ENCODE peak calls at places on chromosomes 3 and 15, in seven cellular contexts. R is AG04449, C is dorsolateral prefrontal cortex, Y is small intestine, M is choroid plexus epithelial cell, Q is uterus, E is A549. K is an unnamed sample.

GRCh38 chr3:194867270-194867983 is 181.7 kb downstream of the FAM43A start:
- DNase-seq in R (no peak), C (no peak), Y (peak), M (peak), Q (no peak), E (peak), K (no peak)

GRCh38 chr3:129442486-129442885 is 2.5 kb downstream of the IFT122 start:
- DNase-seq in R (no peak), C (no peak), Y (no peak), M (no peak), Q (no peak), E (no peak), K (no peak)

GRCh38 chr3:134228035-134228434 is 22.6 kb downstream of the RYK start:
- DNase-seq in R (no peak), C (no peak), Y (no peak), M (no peak), Q (no peak), E (no peak), K (no peak)

GRCh38 chr15:100093211-100094126 is 248.3 kb downstream of the ADAMTS17 start:
- DNase-seq in R (no peak), C (no peak), Y (no peak), M (peak), Q (no peak), E (no peak), K (peak)

GRCh38 chr3:10349801-10350200 is 28.9 kb upstream of the SEC13 start:
- DNase-seq in R (no peak), C (no peak), Y (no peak), M (no peak), Q (no peak), E (no peak), K (no peak)

GRCh38 chr3:64048631-64049061 is 25.4 kb upstream of the PSMD6 start:
- DNase-seq in R (no peak), C (no peak), Y (no peak), M (peak), Q (no peak), E (no peak), K (peak)

GRCh38 chr3:197700095-197700494 is 36.6 kb downstream of the RUBCN start:
- DNase-seq in R (peak), C (no peak), Y (no peak), M (no peak), Q (no peak), E (no peak), K (no peak)

GRCh38 chr3:109926376-109926775 is 589.0 kb upstream of the DPPA4 start:
- DNase-seq in R (no peak), C (no peak), Y (no peak), M (no peak), Q (no peak), E (no peak), K (no peak)

GRCh38 chr15:20295238-20295811 is 246.3 kb downstream of the GOLGA6L6 start:
- DNase-seq in R (no peak), C (no peak), Y (no peak), M (no peak), Q (no peak), E (no peak), K (no peak)

GRCh38 chr3:104510091-104510860 is 856.4 kb upstream of the ALCAM start:
- DNase-seq in R (no peak), C (no peak), Y (no peak), M (no peak), Q (no peak), E (no peak), K (peak)

GRCh38 chr3:138450704-138451424 is 16.4 kb downstream of the ESYT3 start:
- DNase-seq in R (no peak), C (no peak), Y (no peak), M (no peak), Q (no peak), E (no peak), K (no peak)

GRCh38 chr3:172341482-172342059 is 106.7 kb downstream of the GHSR start:
- DNase-seq in R (no peak), C (no peak), Y (peak), M (peak), Q (no peak), E (peak), K (peak)

GRCh38 chr3:173876476-173876875 is 478.9 kb downstream of the NLGN1 start:
- DNase-seq in R (no peak), C (no peak), Y (no peak), M (peak), Q (no peak), E (no peak), K (no peak)

GRCh38 chr3:54830658-54831057 is 97.2 kb downstream of the LRTM1 start:
- DNase-seq in R (no peak), C (no peak), Y (peak), M (peak), Q (no peak), E (peak), K (peak)

GRCh38 chr3:109188726-109189125 is 52.2 kb downstream of the C3orf85 start:
- DNase-seq in R (no peak), C (no peak), Y (peak), M (no peak), Q (no peak), E (no peak), K (no peak)

GRCh38 chr15:55334371-55334770 is 15.3 kb downstream of the PIGB start:
- DNase-seq in R (no peak), C (no peak), Y (no peak), M (no peak), Q (no peak), E (no peak), K (no peak)

GRCh38 chr15:91465696-91466095 is 365.6 kb downstream of the SV2B start:
- DNase-seq in R (no peak), C (no peak), Y (peak), M (no peak), Q (no peak), E (no peak), K (peak)

GRCh38 chr3:46078712-46079400 is 51.6 kb upstream of the XCR1 start:
- DNase-seq in R (peak), C (peak), Y (peak), M (peak), Q (peak), E (peak), K (peak)

GRCh38 chr3:72818915-72819314 is 29.3 kb downstream of the SHQ1 start:
- DNase-seq in R (no peak), C (no peak), Y (peak), M (peak), Q (no peak), E (no peak), K (peak)

GRCh38 chr3:98553751-98554150 is 22.0 kb downstream of the GPR15 start:
- DNase-seq in R (no peak), C (no peak), Y (peak), M (no peak), Q (no peak), E (no peak), K (no peak)

GRCh38 chr3:134148534-134148933 is 102.1 kb downstream of the RYK start:
- DNase-seq in R (no peak), C (no peak), Y (peak), M (no peak), Q (no peak), E (no peak), K (no peak)

GRCh38 chr3:57082481-57082880 is 22.0 kb downstream of the SPATA12 start:
- DNase-seq in R (no peak), C (no peak), Y (no peak), M (no peak), Q (no peak), E (no peak), K (no peak)

GRCh38 chr15:36156855-36157521 is 422.4 kb upstream of the CDIN1 start:
- DNase-seq in R (no peak), C (no peak), Y (no peak), M (peak), Q (no peak), E (peak), K (peak)

GRCh38 chr3:10223676-10224639 is 24.3 kb upstream of the TATDN2 start:
- DNase-seq in R (no peak), C (no peak), Y (peak), M (no peak), Q (no peak), E (peak), K (no peak)

GRCh38 chr3:67901681-67902080 is 247.3 kb upstream of the SUCLG2 start:
- DNase-seq in R (no peak), C (no peak), Y (no peak), M (peak), Q (no peak), E (no peak), K (no peak)

GRCh38 chr3:56795807-56796185 is 6.0 kb downstream of the ARHGEF3 start:
- DNase-seq in R (no peak), C (no peak), Y (no peak), M (no peak), Q (no peak), E (no peak), K (no peak)

GRCh38 chr3:180295811-180296210 is 259.1 kb upstream of the PEX5L start:
- DNase-seq in R (no peak), C (no peak), Y (no peak), M (no peak), Q (no peak), E (no peak), K (peak)

GRCh38 chr3:107831590-107831989 is 259.2 kb downstream of the CD47 start:
- DNase-seq in R (no peak), C (no peak), Y (no peak), M (no peak), Q (no peak), E (no peak), K (no peak)

GRCh38 chr15:77507911-77508310 is 87.2 kb downstream of the HMG20A start:
- DNase-seq in R (no peak), C (peak), Y (peak), M (peak), Q (no peak), E (no peak), K (no peak)

GRCh38 chr3:74546426-74546825 is 68.0 kb downstream of the CNTN3 start:
- DNase-seq in R (no peak), C (no peak), Y (peak), M (peak), Q (no peak), E (no peak), K (peak)

GRCh38 chr3:193465992-193466618 is 87.6 kb upstream of the ATP13A5 start:
- DNase-seq in R (no peak), C (no peak), Y (peak), M (no peak), Q (no peak), E (no peak), K (no peak)

GRCh38 chr3:14947886-14948608 is 664 bp downstream of the NR2C2 start:
- DNase-seq in R (peak), C (peak), Y (peak), M (peak), Q (peak), E (peak), K (peak)
- H3K4me3 ChIP-seq in R (peak), C (peak), Y (peak), M (peak), Q (peak), E (peak), K (peak)

GRCh38 chr15:96346409-96346808 is 15.9 kb downstream of the NR2F2 start:
- DNase-seq in R (no peak), C (no peak), Y (no peak), M (peak), Q (no peak), E (no peak), K (peak)
- H3K4me3 ChIP-seq in R (no peak), C (no peak), Y (no peak), M (peak), Q (peak), E (peak), K (peak)

GRCh38 chr3:97389883-97390282 is 374.7 kb upstream of the ARL6 start:
- DNase-seq in R (no peak), C (no peak), Y (no peak), M (no peak), Q (no peak), E (no peak), K (no peak)
- H3K4me3 ChIP-seq in R (no peak), C (no peak), Y (no peak), M (no peak), Q (no peak), E (no peak), K (no peak)

GRCh38 chr3:94004301-94004910 is 24.0 kb downstream of the STX19 start:
- DNase-seq in R (peak), C (no peak), Y (peak), M (peak), Q (no peak), E (peak), K (peak)
- H3K4me3 ChIP-seq in R (no peak), C (no peak), Y (no peak), M (peak), Q (peak), E (no peak), K (peak)

DNA sequence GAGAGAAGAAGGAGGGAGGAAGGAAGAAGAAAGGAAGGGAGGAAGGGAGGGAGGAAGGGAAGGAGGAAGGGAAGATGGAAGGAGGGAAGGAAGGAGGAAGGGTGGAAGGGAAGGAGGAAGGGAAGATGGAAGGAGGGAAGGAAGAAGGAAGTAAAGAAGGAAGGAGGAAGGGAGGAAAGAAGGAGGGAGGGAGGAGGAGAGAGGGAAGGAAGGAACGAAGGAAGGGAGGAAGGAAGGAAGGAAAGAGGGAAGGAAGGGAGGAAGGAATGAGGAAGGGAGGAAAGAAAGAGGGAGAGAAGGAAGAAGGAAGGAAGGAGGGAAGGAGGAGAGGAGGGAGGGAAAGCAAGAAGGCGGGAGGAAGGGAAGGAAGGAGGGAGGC is 31.9 kb upstream of the ALDH1L1 start:
- DNase-seq in R (no peak), C (no peak), Y (no peak), M (no peak), Q (no peak), E (no peak), K (no peak)
- H3K4me3 ChIP-seq in R (no peak), C (no peak), Y (no peak), M (no peak), Q (no peak), E (peak), K (no peak)

GRCh38 chr15:75207618-75208500 is 6.2 kb downstream of the C15orf39 start:
- DNase-seq in R (no peak), C (no peak), Y (no peak), M (no peak), Q (no peak), E (no peak), K (no peak)

GRCh38 chr15:75206803-75207617 is 5.3 kb downstream of the C15orf39 start:
- DNase-seq in R (no peak), C (no peak), Y (peak), M (no peak), Q (no peak), E (no peak), K (no peak)

GRCh38 chr15:75204340-75205063 is 2.8 kb downstream of the C15orf39 start:
- DNase-seq in R (peak), C (peak), Y (peak), M (peak), Q (peak), E (peak), K (peak)

GRCh38 chr15:75205064-75205395 is 3.3 kb downstream of the C15orf39 start:
- DNase-seq in R (no peak), C (no peak), Y (no peak), M (no peak), Q (no peak), E (no peak), K (no peak)

DNA sequence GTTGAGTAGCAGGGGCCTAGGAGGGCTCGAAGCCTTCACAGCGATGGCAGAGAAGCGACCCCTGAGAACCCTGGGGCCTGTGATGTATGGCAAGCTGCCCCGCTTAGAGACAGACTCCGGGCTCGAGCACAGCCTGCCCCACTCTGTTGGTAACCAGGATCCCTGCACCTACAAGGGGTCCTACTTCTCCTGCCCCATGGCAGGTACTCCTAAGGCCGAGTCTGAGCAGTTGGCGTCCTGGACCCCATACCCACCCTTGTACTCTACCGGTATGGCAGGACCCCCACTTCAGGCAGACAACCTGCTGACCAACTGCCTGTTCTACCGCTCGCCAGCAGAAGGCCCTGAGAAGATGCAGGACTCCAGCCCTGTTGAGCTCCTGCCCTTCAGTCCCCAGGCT is 4.3 kb downstream of the C15orf39 start:
- DNase-seq in R (no peak), C (no peak), Y (no peak), M (no peak), Q (no peak), E (no peak), K (no peak)
- H3K4me3 ChIP-seq in R (no peak), C (no peak), Y (no peak), M (no peak), Q (no peak), E (no peak), K (no peak)

DNA sequence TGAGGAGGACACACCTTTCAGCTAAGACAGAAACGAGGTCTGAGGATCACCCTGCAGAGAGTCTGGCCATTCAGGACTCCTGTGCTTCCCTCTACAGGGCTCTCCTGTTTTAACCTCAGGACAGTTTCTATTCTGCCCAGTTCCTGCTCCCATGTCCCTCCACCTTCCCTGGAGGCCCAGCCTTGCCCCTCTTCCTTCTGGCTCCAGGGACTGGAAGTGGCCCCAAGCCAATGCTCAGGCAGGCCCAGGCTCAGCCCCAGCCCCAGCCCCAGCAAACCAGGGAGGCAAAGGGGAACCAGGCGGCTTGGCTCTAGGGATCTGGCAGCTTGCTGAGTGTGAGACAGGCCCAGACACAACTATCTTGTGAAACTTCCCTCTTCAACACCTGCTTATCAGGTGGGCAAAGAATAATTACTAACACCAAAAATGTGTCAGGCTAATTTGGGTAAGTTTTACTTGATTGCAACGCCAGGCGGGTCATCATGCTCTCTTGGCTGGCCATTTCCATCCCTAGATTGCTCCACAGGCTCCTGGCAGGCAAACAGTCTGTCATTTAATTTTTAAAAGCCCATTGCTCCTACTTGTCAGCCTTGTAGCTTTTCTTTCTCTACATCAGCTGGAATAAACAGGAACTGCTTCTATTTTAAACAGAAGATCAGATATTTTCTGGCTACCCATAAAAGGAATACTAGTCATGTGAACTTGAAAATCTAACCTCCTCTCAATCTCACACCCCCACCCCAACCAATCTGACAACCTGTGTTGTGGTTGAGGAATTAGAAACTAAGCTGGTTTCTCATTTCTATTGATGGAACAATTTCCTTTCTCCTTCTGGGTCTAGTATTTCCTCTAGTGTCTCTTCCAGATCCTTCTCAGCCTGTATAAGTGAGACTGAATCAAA is 33.5 kb downstream of the UPK1B start:
- DNase-seq in R (no peak), C (no peak), Y (peak), M (no peak), Q (no peak), E (peak), K (peak)
- H3K4me3 ChIP-seq in R (no peak), C (no peak), Y (no peak), M (no peak), Q (no peak), E (no peak), K (no peak)

DNA sequence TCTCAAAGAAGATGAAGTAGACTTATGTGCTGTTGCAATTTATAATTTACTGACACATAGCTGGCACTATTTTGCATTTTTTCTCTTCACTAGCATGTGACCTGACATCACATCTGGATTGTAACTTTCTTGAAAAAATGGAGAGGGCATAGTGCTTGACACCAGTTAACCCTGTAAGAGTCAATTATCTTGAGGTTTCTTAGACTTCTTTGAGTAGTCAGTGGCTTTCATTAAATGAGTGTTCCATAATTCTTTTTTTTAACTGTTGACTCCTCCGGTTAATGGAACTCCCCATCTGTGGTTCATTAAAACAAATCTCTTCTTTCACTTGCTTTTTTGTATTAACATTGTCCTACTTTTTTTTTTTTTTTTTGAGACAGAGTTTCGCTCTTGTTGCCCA is 16.9 kb upstream of the PRKCI start:
- DNase-seq in R (no peak), C (no peak), Y (no peak), M (no peak), Q (no peak), E (no peak), K (no peak)
- H3K4me3 ChIP-seq in R (no peak), C (no peak), Y (no peak), M (no peak), Q (no peak), E (no peak), K (no peak)

GRCh38 chr3:47398218-47398617 is 17.4 kb downstream of the PTPN23 start:
- DNase-seq in R (no peak), C (no peak), Y (no peak), M (no peak), Q (no peak), E (no peak), K (no peak)

GRCh38 chr3:47394867-47395266 is 14.0 kb downstream of the PTPN23 start:
- DNase-seq in R (no peak), C (no peak), Y (no peak), M (no peak), Q (no peak), E (no peak), K (no peak)

GRCh38 chr3:47392933-47393332 is 12.1 kb downstream of the PTPN23 start:
- DNase-seq in R (no peak), C (no peak), Y (no peak), M (no peak), Q (no peak), E (no peak), K (no peak)

GRCh38 chr3:47399016-47399415 is 18.2 kb downstream of the PTPN23 start:
- DNase-seq in R (no peak), C (no peak), Y (no peak), M (no peak), Q (no peak), E (no peak), K (no peak)

DNA sequence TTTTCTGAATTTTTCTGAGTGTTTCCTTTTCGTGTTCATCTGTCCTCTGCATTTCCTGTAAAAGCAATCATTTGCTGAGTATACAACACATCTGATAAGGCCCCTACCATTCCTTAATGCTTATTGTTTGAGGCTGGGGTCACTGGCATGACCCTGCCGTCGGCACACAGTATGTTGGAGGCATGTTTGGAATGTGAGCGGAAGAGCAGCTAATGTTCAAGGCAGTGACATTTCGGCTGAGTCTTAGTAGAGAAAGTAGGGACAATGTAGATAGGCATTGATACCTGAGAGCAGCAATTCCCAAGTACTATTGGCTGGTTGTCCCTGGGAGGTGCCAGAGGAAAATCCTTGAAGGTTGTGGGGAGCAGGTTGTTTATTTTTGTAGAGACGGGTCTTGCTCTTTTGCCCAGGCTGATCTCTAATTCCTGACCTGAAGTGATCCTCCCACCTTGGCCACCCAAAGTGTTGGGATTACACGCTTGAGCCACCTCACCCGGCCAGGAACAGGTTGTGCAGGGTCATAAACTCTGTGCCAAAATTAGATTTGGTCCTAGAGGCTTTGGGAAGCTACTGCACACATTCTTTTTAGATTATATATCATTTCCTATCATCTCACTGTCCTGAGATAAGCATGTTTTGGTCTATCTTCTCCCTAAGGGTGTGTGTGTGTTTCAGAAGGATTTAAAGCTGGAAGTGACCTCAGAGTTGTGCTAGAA is 13.5 kb downstream of the PTPN23 start:
- DNase-seq in R (no peak), C (no peak), Y (no peak), M (peak), Q (no peak), E (no peak), K (no peak)
- H3K4me3 ChIP-seq in R (no peak), C (no peak), Y (no peak), M (no peak), Q (no peak), E (no peak), K (no peak)